ENCODE peak calls at places on chromosomes 5 and 9, in eight cellular contexts. One of them, this sample, is unnamed.

GRCh38 chr5:149614034-149614907 is 33.0 kb downstream of the ARHGEF37 start:
- DNase-seq in prostate gland: peak
- DNase-seq in heart right ventricle: no peak
- DNase-seq in A549: no peak
- DNase-seq in lower lobe of right lung: no peak
- DNase-seq in left ventricle myocardium inferior: no peak
- DNase-seq in lung: no peak
- DNase-seq in body of pancreas: no peak
- DNase-seq in this sample: no peak

GRCh38 chr5:147507480-147508126 is 2.3 kb downstream of the DPYSL3 start:
- DNase-seq in prostate gland: no peak
- DNase-seq in heart right ventricle: no peak
- DNase-seq in A549: no peak
- DNase-seq in lower lobe of right lung: no peak
- DNase-seq in left ventricle myocardium inferior: no peak
- DNase-seq in lung: no peak
- DNase-seq in body of pancreas: no peak
- DNase-seq in this sample: no peak

GRCh38 chr9:88922091-88922490 is 69.2 kb upstream of the S1PR3 start:
- DNase-seq in prostate gland: no peak
- DNase-seq in heart right ventricle: no peak
- DNase-seq in A549: no peak
- DNase-seq in lower lobe of right lung: no peak
- DNase-seq in left ventricle myocardium inferior: no peak
- DNase-seq in lung: no peak
- DNase-seq in body of pancreas: no peak
- DNase-seq in this sample: no peak

GRCh38 chr9:108478431-108478837 is 377.4 kb downstream of the ACTL7B start:
- DNase-seq in prostate gland: no peak
- DNase-seq in heart right ventricle: no peak
- DNase-seq in A549: peak
- DNase-seq in lower lobe of right lung: no peak
- DNase-seq in left ventricle myocardium inferior: no peak
- DNase-seq in lung: peak
- DNase-seq in body of pancreas: no peak
- DNase-seq in this sample: peak

GRCh38 chr5:42985129-42986037 is 54.7 kb downstream of the ANXA2R start:
- DNase-seq in prostate gland: no peak
- DNase-seq in heart right ventricle: no peak
- DNase-seq in A549: no peak
- DNase-seq in lower lobe of right lung: no peak
- DNase-seq in left ventricle myocardium inferior: no peak
- DNase-seq in lung: no peak
- DNase-seq in body of pancreas: no peak
- DNase-seq in this sample: no peak

GRCh38 chr9:15618540-15619331 is 65.9 kb downstream of the CCDC171 start:
- DNase-seq in prostate gland: no peak
- DNase-seq in heart right ventricle: no peak
- DNase-seq in A549: no peak
- DNase-seq in lower lobe of right lung: no peak
- DNase-seq in left ventricle myocardium inferior: no peak
- DNase-seq in lung: no peak
- DNase-seq in body of pancreas: no peak
- DNase-seq in this sample: no peak

GRCh38 chr9:135081264-135081660 is 6.2 kb upstream of the OLFM1 start:
- DNase-seq in prostate gland: no peak
- DNase-seq in heart right ventricle: no peak
- DNase-seq in A549: no peak
- DNase-seq in lower lobe of right lung: peak
- DNase-seq in left ventricle myocardium inferior: no peak
- DNase-seq in lung: no peak
- DNase-seq in body of pancreas: no peak
- DNase-seq in this sample: no peak

GRCh38 chr5:124692324-124692723 is 54.1 kb downstream of the ZNF608 start:
- DNase-seq in prostate gland: no peak
- DNase-seq in heart right ventricle: no peak
- DNase-seq in A549: no peak
- DNase-seq in lower lobe of right lung: no peak
- DNase-seq in left ventricle myocardium inferior: no peak
- DNase-seq in lung: no peak
- DNase-seq in body of pancreas: no peak
- DNase-seq in this sample: no peak

GRCh38 chr9:115098226-115098965 is 19.6 kb downstream of the TNC start:
- DNase-seq in prostate gland: no peak
- DNase-seq in heart right ventricle: no peak
- DNase-seq in A549: no peak
- DNase-seq in lower lobe of right lung: no peak
- DNase-seq in left ventricle myocardium inferior: no peak
- DNase-seq in lung: no peak
- DNase-seq in body of pancreas: no peak
- DNase-seq in this sample: no peak

GRCh38 chr5:112551437-112552018 is 132.5 kb upstream of the EPB41L4A start:
- DNase-seq in prostate gland: peak
- DNase-seq in heart right ventricle: no peak
- DNase-seq in A549: peak
- DNase-seq in lower lobe of right lung: no peak
- DNase-seq in left ventricle myocardium inferior: no peak
- DNase-seq in lung: no peak
- DNase-seq in body of pancreas: peak
- DNase-seq in this sample: no peak

GRCh38 chr5:152097128-152097527 is 172.5 kb upstream of the GLRA1 start:
- DNase-seq in prostate gland: no peak
- DNase-seq in heart right ventricle: no peak
- DNase-seq in A549: no peak
- DNase-seq in lower lobe of right lung: no peak
- DNase-seq in left ventricle myocardium inferior: no peak
- DNase-seq in lung: no peak
- DNase-seq in body of pancreas: no peak
- DNase-seq in this sample: no peak

GRCh38 chr5:152086668-152087067 is 162.0 kb upstream of the GLRA1 start:
- DNase-seq in prostate gland: no peak
- DNase-seq in heart right ventricle: no peak
- DNase-seq in A549: no peak
- DNase-seq in lower lobe of right lung: no peak
- DNase-seq in left ventricle myocardium inferior: no peak
- DNase-seq in lung: no peak
- DNase-seq in body of pancreas: no peak
- DNase-seq in this sample: no peak

GRCh38 chr5:152094076-152094475 is 169.4 kb upstream of the GLRA1 start:
- DNase-seq in prostate gland: no peak
- DNase-seq in heart right ventricle: no peak
- DNase-seq in A549: no peak
- DNase-seq in lower lobe of right lung: no peak
- DNase-seq in left ventricle myocardium inferior: no peak
- DNase-seq in lung: no peak
- DNase-seq in body of pancreas: no peak
- DNase-seq in this sample: no peak

DNA sequence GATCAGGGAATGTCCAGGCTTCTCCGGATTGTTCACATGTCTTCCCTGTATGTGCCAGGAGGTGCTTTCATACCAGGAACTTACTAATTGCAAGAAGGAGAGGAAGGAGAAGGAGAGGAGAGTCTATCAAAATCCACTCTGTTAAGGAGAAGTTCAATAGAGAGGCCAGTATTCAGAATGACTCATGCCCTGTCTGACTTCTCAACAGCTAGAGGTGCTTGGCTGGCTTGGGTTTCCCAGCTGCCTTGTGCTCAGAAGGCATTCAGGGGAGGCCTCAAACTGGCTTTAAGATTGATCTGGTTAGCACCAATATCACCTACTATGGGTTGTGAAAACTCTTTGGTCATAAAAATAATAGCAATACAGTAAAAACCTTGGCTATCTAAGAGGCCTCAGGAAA is 167.9 kb upstream of the GLRA1 start:
- DNase-seq in prostate gland: no peak
- DNase-seq in heart right ventricle: no peak
- DNase-seq in A549: no peak
- DNase-seq in lower lobe of right lung: no peak
- DNase-seq in left ventricle myocardium inferior: no peak
- DNase-seq in lung: no peak
- DNase-seq in body of pancreas: no peak
- DNase-seq in this sample: no peak
- TF ChIP-seq CTCF in prostate gland: no peak
- TF ChIP-seq CTCF in heart right ventricle: no peak
- TF ChIP-seq CTCF in A549: no peak
- TF ChIP-seq CTCF in lower lobe of right lung: no peak
- TF ChIP-seq CTCF in left ventricle myocardium inferior: no peak
- TF ChIP-seq CTCF in lung: no peak
- TF ChIP-seq CTCF in body of pancreas: no peak
- TF ChIP-seq CTCF in this sample: no peak

GRCh38 chr9:12753931-12754330 is 20.9 kb upstream of the LURAP1L start:
- DNase-seq in prostate gland: no peak
- DNase-seq in heart right ventricle: no peak
- DNase-seq in A549: no peak
- DNase-seq in lower lobe of right lung: no peak
- DNase-seq in left ventricle myocardium inferior: no peak
- DNase-seq in lung: no peak
- DNase-seq in body of pancreas: no peak
- DNase-seq in this sample: no peak

GRCh38 chr9:12748016-12748415 is 26.8 kb upstream of the LURAP1L start:
- DNase-seq in prostate gland: no peak
- DNase-seq in heart right ventricle: no peak
- DNase-seq in A549: no peak
- DNase-seq in lower lobe of right lung: no peak
- DNase-seq in left ventricle myocardium inferior: no peak
- DNase-seq in lung: no peak
- DNase-seq in body of pancreas: no peak
- DNase-seq in this sample: no peak

GRCh38 chr9:12748954-12749353 is 25.9 kb upstream of the LURAP1L start:
- DNase-seq in prostate gland: no peak
- DNase-seq in heart right ventricle: no peak
- DNase-seq in A549: no peak
- DNase-seq in lower lobe of right lung: no peak
- DNase-seq in left ventricle myocardium inferior: no peak
- DNase-seq in lung: no peak
- DNase-seq in body of pancreas: no peak
- DNase-seq in this sample: no peak
- H3K27ac ChIP-seq in prostate gland: no peak
- H3K27ac ChIP-seq in heart right ventricle: no peak
- H3K27ac ChIP-seq in A549: no peak
- H3K27ac ChIP-seq in lower lobe of right lung: no peak
- H3K27ac ChIP-seq in left ventricle myocardium inferior: no peak
- H3K27ac ChIP-seq in lung: no peak
- H3K27ac ChIP-seq in body of pancreas: no peak
- H3K27ac ChIP-seq in this sample: no peak

DNA sequence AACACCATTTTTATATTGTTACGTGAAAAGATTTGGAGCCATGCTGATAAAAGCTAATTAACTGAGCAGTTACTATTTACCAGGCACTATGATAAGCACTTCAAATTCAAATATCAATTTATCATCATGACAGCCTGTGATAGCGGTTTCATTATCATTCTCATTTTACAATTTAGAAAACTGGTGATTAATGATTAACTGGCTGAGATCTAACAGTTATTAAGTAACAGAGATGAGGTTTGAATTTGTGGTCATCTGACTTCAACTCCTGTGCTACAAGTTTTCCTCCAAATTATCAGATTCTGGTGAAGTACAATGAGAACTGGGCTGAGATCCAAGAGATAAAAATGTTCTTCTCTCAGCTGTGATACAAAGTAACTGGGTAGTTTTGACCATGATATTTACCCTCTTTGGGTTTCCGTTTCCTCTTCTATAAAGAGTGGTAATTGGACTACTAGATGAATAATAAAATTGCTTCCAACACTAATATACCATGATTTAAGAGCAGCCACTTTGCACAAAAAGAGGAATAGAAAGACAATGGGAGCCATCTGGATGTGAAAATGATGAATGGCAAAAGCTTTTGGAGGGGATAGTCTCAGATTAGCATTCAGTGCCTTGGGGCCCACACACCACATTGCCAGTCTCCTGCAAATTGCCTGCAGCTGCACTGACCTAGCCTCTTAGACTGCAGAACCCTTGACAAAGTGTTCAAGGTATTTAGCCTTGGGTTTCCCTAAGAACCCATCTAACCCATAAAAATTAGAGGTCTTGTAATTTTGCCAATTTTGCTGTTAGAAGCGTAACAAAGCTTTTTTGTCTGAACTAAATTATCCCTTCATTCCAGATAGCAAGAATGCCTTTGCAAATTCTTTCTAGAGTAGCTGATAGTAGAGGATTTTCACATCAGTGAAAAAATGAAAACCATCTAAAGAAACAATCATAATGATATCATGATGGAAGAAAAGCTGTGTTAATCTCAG is 74.3 kb upstream of the CCNG1 start:
- DNase-seq in prostate gland: no peak
- DNase-seq in heart right ventricle: no peak
- DNase-seq in A549: no peak
- DNase-seq in lower lobe of right lung: no peak
- DNase-seq in left ventricle myocardium inferior: no peak
- DNase-seq in lung: no peak
- DNase-seq in body of pancreas: no peak
- DNase-seq in this sample: no peak
- H3K4me3 ChIP-seq in prostate gland: no peak
- H3K4me3 ChIP-seq in heart right ventricle: no peak
- H3K4me3 ChIP-seq in A549: no peak
- H3K4me3 ChIP-seq in lower lobe of right lung: no peak
- H3K4me3 ChIP-seq in left ventricle myocardium inferior: no peak
- H3K4me3 ChIP-seq in lung: no peak
- H3K4me3 ChIP-seq in body of pancreas: no peak
- H3K4me3 ChIP-seq in this sample: no peak

GRCh38 chr5:51684794-51685355 is 301.6 kb downstream of the ISL1 start:
- DNase-seq in prostate gland: no peak
- DNase-seq in heart right ventricle: no peak
- DNase-seq in A549: no peak
- DNase-seq in lower lobe of right lung: no peak
- DNase-seq in left ventricle myocardium inferior: no peak
- DNase-seq in lung: no peak
- DNase-seq in body of pancreas: no peak
- DNase-seq in this sample: no peak
- TF ChIP-seq CTCF in prostate gland: peak
- TF ChIP-seq CTCF in heart right ventricle: no peak
- TF ChIP-seq CTCF in A549: no peak
- TF ChIP-seq CTCF in lower lobe of right lung: no peak
- TF ChIP-seq CTCF in left ventricle myocardium inferior: no peak
- TF ChIP-seq CTCF in lung: no peak
- TF ChIP-seq CTCF in body of pancreas: no peak
- TF ChIP-seq CTCF in this sample: no peak

GRCh38 chr9:96565684-96566360 is 53.8 kb downstream of the CDC14B start:
- DNase-seq in prostate gland: no peak
- DNase-seq in heart right ventricle: no peak
- DNase-seq in A549: peak
- DNase-seq in lower lobe of right lung: no peak
- DNase-seq in left ventricle myocardium inferior: no peak
- DNase-seq in lung: no peak
- DNase-seq in body of pancreas: no peak
- DNase-seq in this sample: no peak
- H3K27ac ChIP-seq in prostate gland: peak
- H3K27ac ChIP-seq in heart right ventricle: peak
- H3K27ac ChIP-seq in A549: peak
- H3K27ac ChIP-seq in lower lobe of right lung: peak
- H3K27ac ChIP-seq in left ventricle myocardium inferior: peak
- H3K27ac ChIP-seq in lung: no peak
- H3K27ac ChIP-seq in body of pancreas: peak
- H3K27ac ChIP-seq in this sample: peak